ENCODE peak calls at places on chromosomes 5 and 9, in five cellular contexts. A, U, E, Q and P are unnamed samples.

GRCh38 chr9:121494192-121494591 is 5.5 kb downstream of the GGTA1 start:
- DNase-seq in A (no peak), U (no peak), E (no peak), Q (no peak), P (no peak)

GRCh38 chr5:88290801-88291200 is 22.2 kb upstream of the TMEM161B start:
- DNase-seq in A (no peak), U (no peak), E (no peak), Q (no peak), P (no peak)

GRCh38 chr9:546797-547223 is 294.7 kb upstream of the DMRT1 start:
- DNase-seq in A (no peak), U (peak), E (peak), Q (no peak), P (peak)

GRCh38 chr5:79074641-79075040 is 5.1 kb downstream of the BHMT2 start:
- DNase-seq in A (no peak), U (no peak), E (no peak), Q (no peak), P (no peak)

GRCh38 chr9:70510157-70510770 is 95.8 kb upstream of the KLF9 start:
- DNase-seq in A (no peak), U (no peak), E (no peak), Q (peak), P (no peak)

GRCh38 chr5:34944460-34945047 is 15.2 kb downstream of the DNAJC21 start:
- DNase-seq in A (no peak), U (no peak), E (no peak), Q (no peak), P (no peak)

GRCh38 chr5:174338204-174339010 is 292.9 kb downstream of the NSG2 start:
- DNase-seq in A (no peak), U (no peak), E (no peak), Q (no peak), P (no peak)

GRCh38 chr5:84298628-84299027 is 86.1 kb downstream of the EDIL3 start:
- DNase-seq in A (no peak), U (no peak), E (no peak), Q (no peak), P (no peak)

GRCh38 chr9:7266911-7267555 is 509.3 kb downstream of the KDM4C start:
- DNase-seq in A (no peak), U (peak), E (no peak), Q (peak), P (peak)

GRCh38 chr9:71663216-71663615 is 105.1 kb downstream of the CEMIP2 start:
- DNase-seq in A (no peak), U (no peak), E (no peak), Q (no peak), P (no peak)

GRCh38 chr5:169956756-169957155 is 23.5 kb downstream of the INSYN2B start:
- DNase-seq in A (no peak), U (no peak), E (no peak), Q (no peak), P (no peak)

GRCh38 chr9:98306384-98307145 is 51.1 kb upstream of the TBC1D2 start:
- DNase-seq in A (no peak), U (no peak), E (no peak), Q (no peak), P (no peak)

GRCh38 chr5:36696059-36696673 is 89.8 kb downstream of the SLC1A3 start:
- DNase-seq in A (no peak), U (no peak), E (peak), Q (peak), P (peak)

GRCh38 chr9:136564379-136564988 is 18.6 kb upstream of the NOTCH1 start:
- DNase-seq in A (no peak), U (no peak), E (peak), Q (no peak), P (no peak)

GRCh38 chr5:33556330-33557328 is 115.9 kb downstream of the TARS1 start:
- DNase-seq in A (no peak), U (no peak), E (no peak), Q (no peak), P (no peak)

GRCh38 chr5:82911902-82912301 is 165.3 kb downstream of the TMEM167A start:
- DNase-seq in A (no peak), U (no peak), E (no peak), Q (no peak), P (peak)

GRCh38 chr5:16690243-16690839 is 73.5 kb upstream of the RETREG1 start:
- DNase-seq in A (no peak), U (peak), E (no peak), Q (peak), P (no peak)

GRCh38 chr9:116594552-116594951 is 92.6 kb upstream of the TRIM32 start:
- DNase-seq in A (no peak), U (no peak), E (peak), Q (no peak), P (no peak)

GRCh38 chr5:149837680-149838269 is 106.8 kb downstream of the PDE6A start:
- DNase-seq in A (no peak), U (peak), E (no peak), Q (peak), P (peak)

GRCh38 chr5:87361536-87362213 is 51.1 kb downstream of the CCNH start:
- DNase-seq in A (no peak), U (no peak), E (no peak), Q (no peak), P (no peak)

GRCh38 chr5:137724251-137724650 is 11.6 kb downstream of the KLHL3 start:
- DNase-seq in A (no peak), U (no peak), E (no peak), Q (no peak), P (no peak)

GRCh38 chr5:73336366-73336765 is 112.2 kb downstream of the FOXD1 start:
- DNase-seq in A (no peak), U (no peak), E (no peak), Q (no peak), P (no peak)

GRCh38 chr5:158180407-158180806 is 321.5 kb upstream of the CLINT1 start:
- DNase-seq in A (no peak), U (no peak), E (no peak), Q (no peak), P (no peak)

GRCh38 chr5:158178535-158178934 is 319.6 kb upstream of the CLINT1 start:
- DNase-seq in A (no peak), U (no peak), E (no peak), Q (no peak), P (no peak)

GRCh38 chr5:180640765-180641565 is 8.4 kb downstream of the FLT4 start:
- DNase-seq in A (no peak), U (no peak), E (no peak), Q (no peak), P (no peak)

GRCh38 chr9:135869916-135870315 is 37.4 kb downstream of the CAMSAP1 start:
- DNase-seq in A (no peak), U (no peak), E (no peak), Q (no peak), P (no peak)

GRCh38 chr5:44845777-44846176 is 37.0 kb downstream of the MRPS30 start:
- DNase-seq in A (no peak), U (no peak), E (no peak), Q (no peak), P (no peak)

GRCh38 chr5:149005077-149005892 is 57.6 kb downstream of the SH3TC2 start:
- DNase-seq in A (no peak), U (no peak), E (no peak), Q (no peak), P (no peak)

GRCh38 chr5:38467353-38468040 is 88.9 kb downstream of the LIFR start:
- DNase-seq in A (no peak), U (peak), E (peak), Q (no peak), P (no peak)

GRCh38 chr5:74310386-74310785 is 330.1 kb downstream of the ENC1 start:
- DNase-seq in A (no peak), U (no peak), E (no peak), Q (no peak), P (no peak)

GRCh38 chr9:129816501-129817435 is 7.2 kb downstream of the TOR1A start:
- DNase-seq in A (no peak), U (no peak), E (no peak), Q (no peak), P (no peak)

GRCh38 chr5:145243016-145243415 is 592.1 kb downstream of the PRELID2 start:
- DNase-seq in A (no peak), U (no peak), E (no peak), Q (no peak), P (no peak)

GRCh38 chr9:127318651-127319167 is 54.1 kb downstream of the GARNL3 start:
- DNase-seq in A (no peak), U (no peak), E (no peak), Q (no peak), P (no peak)

GRCh38 chr9:92963831-92964606 is 16.7 kb downstream of the FGD3 start:
- DNase-seq in A (peak), U (no peak), E (no peak), Q (no peak), P (no peak)

GRCh38 chr9:18489861-18490260 is 15.9 kb downstream of the ADAMTSL1 start:
- DNase-seq in A (no peak), U (no peak), E (no peak), Q (no peak), P (no peak)

GRCh38 chr9:68951879-68952659 is 61.8 kb downstream of the PRKACG start:
- DNase-seq in A (no peak), U (peak), E (no peak), Q (no peak), P (no peak)

GRCh38 chr5:81268797-81269196 is 32.6 kb upstream of the ZCCHC9 start:
- DNase-seq in A (no peak), U (no peak), E (no peak), Q (no peak), P (no peak)

GRCh38 chr9:76699966-76700365 is 64.3 kb upstream of the PCA3 start:
- DNase-seq in A (no peak), U (peak), E (no peak), Q (no peak), P (no peak)